ENCODE peak calls at places on chromosomes 4 and X, in ten cellular contexts. W, J, D, P, I, M, T, Q, A and N are unnamed samples.

GRCh38 chr4:143728171-143728570 is 27.7 kb upstream of the FREM3 start:
- DNase-seq in I (no peak), Q (no peak), A (no peak), D (no peak), W (no peak), M (no peak), T (no peak), J (no peak), P (no peak), N (no peak)

GRCh38 chr4:40254961-40255721 is 58.3 kb downstream of the RHOH start:
- DNase-seq in M (no peak), A (no peak), W (no peak), D (no peak), Q (no peak), T (peak; percentile 8), I (no peak), J (no peak), P (no peak), N (no peak)

GRCh38 chr4:47122592-47123291 is 91.4 kb downstream of the GABRB1 start:
- DNase-seq in D (peak; percentile 16), P (no peak), A (peak; percentile 85), J (peak; percentile 59), T (peak; percentile 38), M (peak; percentile 10), I (peak; percentile 86), W (peak; percentile 71), Q (peak; percentile 78), N (no peak)

GRCh38 chr4:31370866-31371465 is 650.8 kb downstream of the PCDH7 start:
- DNase-seq in J (no peak), P (no peak), I (peak; percentile 83), D (no peak), T (peak; percentile 1), A (no peak), Q (no peak), M (peak; percentile 7), W (peak; percentile 61), N (no peak)

GRCh38 chrX:27599928-27600327 is 9.8 kb downstream of the DCAF8L2 start:
- DNase-seq in T (no peak), M (peak; percentile 24), W (no peak), D (no peak), P (no peak), I (no peak), A (no peak), Q (no peak), J (no peak), N (no peak)

GRCh38 chr4:174154455-174154854 is 129.0 kb downstream of the FBXO8 start:
- DNase-seq in A (no peak), M (peak; percentile 27), J (peak; percentile 1), T (no peak), P (peak; percentile 71), W (no peak), Q (no peak), D (no peak), I (no peak), N (no peak)

GRCh38 chrX:137424679-137425078 is 141.2 kb upstream of the ZIC3 start:
- DNase-seq in W (no peak), D (no peak), I (peak; percentile 73), T (no peak), M (no peak), A (no peak), Q (no peak), J (no peak), P (no peak), N (no peak)

GRCh38 chrX:9785252-9785943 is 831 bp upstream of the SHROOM2 start:
- DNase-seq in A (no peak), I (peak; percentile 19), Q (no peak), J (no peak), M (no peak), W (no peak), T (no peak), D (no peak), P (no peak), N (no peak)

GRCh38 chr4:93981594-93981993 is 153.0 kb downstream of the ATOH1 start:
- DNase-seq in D (no peak), Q (no peak), T (no peak), J (no peak), M (no peak), W (no peak), I (no peak), A (no peak), P (no peak), N (no peak)

GRCh38 chrX:50691820-50692219 is 122.2 kb downstream of the SHROOM4 start:
- DNase-seq in T (no peak), A (no peak), P (no peak), J (peak; percentile 39), W (peak; percentile 55), I (peak; percentile 83), M (peak; percentile 18), Q (no peak), D (no peak), N (no peak)

GRCh38 chr4:44160776-44161377 is 287.7 kb downstream of the KCTD8 start:
- DNase-seq in M (no peak), A (no peak), J (no peak), Q (no peak), P (no peak), W (no peak), D (no peak), T (no peak), I (no peak), N (no peak)

GRCh38 chr4:175807596-175807995 is 4.5 kb downstream of the GPM6A start:
- DNase-seq in J (no peak), A (no peak), T (no peak), P (no peak), I (no peak), M (no peak), D (no peak), Q (no peak), W (no peak), N (no peak)

GRCh38 chrX:72714471-72714916 is 388 bp upstream of the PHKA1 start:
- DNase-seq in Q (peak; percentile 57), J (peak; percentile 56), T (peak; percentile 64), M (peak; percentile 41), A (no peak), I (peak; percentile 64), P (peak; percentile 89), D (peak; percentile 17), W (no peak), N (peak; percentile 79)

GRCh38 chr4:3657917-3658913 is 108.0 kb upstream of the ADRA2C start:
- DNase-seq in J (no peak), T (no peak), Q (no peak), I (no peak), A (no peak), P (no peak), D (no peak), M (no peak), W (no peak), N (no peak)

GRCh38 chr4:74483226-74483911 is 38.4 kb downstream of the AREG start:
- DNase-seq in Q (no peak), A (no peak), M (no peak), J (no peak), W (no peak), D (no peak), I (no peak), P (no peak), T (no peak), N (no peak)

GRCh38 chrX:154490021-154490413 is 412 bp downstream of the SLC10A3 start:
- DNase-seq in I (peak; percentile 25), T (no peak), M (peak; percentile 31), W (peak; percentile 52), D (no peak), Q (peak; percentile 64), P (peak; percentile 82), J (no peak), A (no peak), N (no peak)

GRCh38 chr4:132818091-132818490 is 331.0 kb upstream of the PCDH10 start:
- DNase-seq in J (no peak), D (no peak), Q (no peak), T (no peak), I (peak; percentile 81), A (no peak), P (no peak), W (no peak), M (no peak), N (peak; percentile 32)
- TF ChIP-seq CTCF in J (no peak), D (no peak), Q (no peak), T (no peak), I (peak; percentile 83), A (no peak), P (no peak), W (peak; percentile 37), M (no peak), N (peak; percentile 39)

DNA sequence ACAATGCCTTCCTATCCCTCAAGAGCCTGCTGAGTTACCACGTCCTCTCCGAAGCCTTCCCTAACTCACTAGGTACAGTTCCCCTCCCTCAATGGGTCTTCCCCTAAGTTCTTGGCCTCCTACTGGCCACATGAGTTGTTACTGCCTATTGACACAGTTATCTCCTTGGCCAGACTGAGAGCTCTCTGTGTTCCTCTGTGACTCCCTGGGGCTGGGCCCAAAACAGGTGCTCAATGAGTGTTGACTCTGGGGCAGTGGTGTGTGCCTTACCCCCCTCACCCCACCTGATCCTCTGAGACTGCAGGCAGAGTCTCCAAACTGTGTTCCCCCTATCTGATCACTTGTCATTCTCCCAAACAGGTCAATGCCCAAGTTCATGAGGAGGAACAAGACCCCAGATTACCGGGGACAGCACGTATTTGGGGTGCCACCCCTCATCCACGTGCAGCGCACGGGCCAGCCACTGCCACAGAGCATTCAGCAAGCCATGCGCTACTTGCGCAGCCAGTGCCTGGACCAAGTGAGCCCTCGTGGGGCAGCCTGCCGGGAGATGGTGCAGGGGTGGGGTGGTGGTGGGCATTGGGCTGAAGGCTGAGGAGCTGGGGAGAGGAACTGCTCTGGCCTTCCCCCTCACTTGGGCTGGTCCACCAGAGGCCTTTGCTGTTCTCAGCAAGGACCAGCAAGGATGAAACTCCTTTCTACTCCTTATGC is 72.6 kb downstream of the STARD8 start:
- DNase-seq in P (peak; percentile 48), W (no peak), T (no peak), J (no peak), D (no peak), Q (peak; percentile 14), M (no peak), I (peak; percentile 32), A (no peak), N (no peak)
- TF ChIP-seq CTCF in P (no peak), W (no peak), T (peak; percentile 34), J (no peak), D (no peak), Q (no peak), M (no peak), I (peak; percentile 29), A (peak; percentile 20), N (peak; percentile 49)

DNA sequence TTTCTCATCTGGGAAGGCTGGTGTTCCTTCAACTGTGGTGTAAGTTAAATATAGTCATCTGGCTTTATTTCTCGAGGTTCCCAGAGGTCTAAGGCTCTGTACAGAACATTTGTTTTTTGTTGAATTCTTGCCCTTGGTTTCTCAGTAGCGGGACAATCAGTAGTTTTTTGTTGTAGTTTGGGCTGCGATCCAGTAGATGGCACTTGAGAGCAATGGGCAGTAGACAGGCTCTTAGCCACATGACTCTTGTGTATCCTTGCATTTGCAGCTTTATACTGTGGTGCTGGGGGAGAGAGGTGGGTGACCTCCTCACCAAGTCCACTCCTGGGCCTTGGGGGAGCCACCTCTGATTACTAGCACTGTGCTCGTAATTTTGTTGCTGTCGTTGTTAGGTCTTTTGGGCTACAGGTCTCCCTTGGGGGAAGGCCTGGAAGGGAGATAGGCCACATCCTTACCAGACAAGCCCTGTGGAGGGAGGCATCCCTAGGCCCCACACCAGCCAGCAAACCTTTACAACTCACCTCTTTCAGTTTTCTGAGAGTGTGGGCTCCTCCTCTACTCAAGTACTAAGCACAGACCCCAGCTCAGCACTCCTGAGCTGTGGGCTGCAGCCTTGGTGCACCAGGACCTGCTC is 8.1 kb downstream of the ETDB start:
- DNase-seq in T (no peak), W (peak; percentile 32), A (no peak), J (peak; percentile 54), I (peak; percentile 57), P (no peak), Q (peak; percentile 59), D (no peak), M (peak; percentile 14), N (peak; percentile 30)
- TF ChIP-seq CTCF in T (peak; percentile 82), W (peak; percentile 74), A (peak; percentile 61), J (peak; percentile 58), I (peak; percentile 72), P (peak; percentile 16), Q (peak; percentile 42), D (peak; percentile 55), M (peak; percentile 54), N (peak; percentile 77)

GRCh38 chr4:145723336-145723735 is 43.4 kb downstream of the C4orf51 start:
- DNase-seq in J (no peak), A (no peak), W (no peak), P (no peak), I (no peak), T (no peak), M (no peak), D (no peak), Q (no peak), N (no peak)
- TF ChIP-seq CTCF in J (no peak), A (no peak), W (peak; percentile 23), P (no peak), I (no peak), T (peak; percentile 39), M (no peak), D (no peak), Q (no peak), N (no peak)